ENCODE peak calls at places on chromosomes 6 and 20, in five cellular contexts. J is PC-9, E is neuronal stem cell, G is uterus, Q is body of pancreas. F is an unnamed sample.

GRCh38 chr6:113412589-113413367 is 444.4 kb upstream of the MARCKS start:
- DNase-seq in E (no peak), Q (no peak), G (no peak), J (no peak), F (no peak)

GRCh38 chr20:44527716-44528199 is 5.9 kb upstream of the SERINC3 start:
- DNase-seq in J (no peak), E (no peak), Q (no peak), G (no peak), F (no peak)

GRCh38 chr20:38806855-38807655 is 1.6 kb downstream of the PPP1R16B start:
- DNase-seq in Q (no peak), J (no peak), E (no peak), G (no peak), F (no peak)

GRCh38 chr6:170051229-170052172 is 239.4 kb downstream of the DLL1 start:
- DNase-seq in J (no peak), E (no peak), Q (peak; percentile 8), G (no peak), F (peak; percentile 48)

GRCh38 chr6:27825025-27825823 is 87.0 kb downstream of the OR2B2 start:
- DNase-seq in E (no peak), Q (no peak), G (no peak), J (no peak), F (no peak)

GRCh38 chr6:109349419-109349987 is 32.8 kb downstream of the CD164 start:
- DNase-seq in E (no peak), Q (peak; percentile 61), J (peak; percentile 91), G (no peak), F (no peak)

GRCh38 chr6:3743541-3743940 is 8.0 kb downstream of the PXDC1 start:
- DNase-seq in G (peak; percentile 23), Q (no peak), E (no peak), J (no peak), F (no peak)

GRCh38 chr6:77456531-77457248 is 6.6 kb downstream of the HTR1B start:
- DNase-seq in E (no peak), G (no peak), J (no peak), Q (no peak), F (no peak)

GRCh38 chr6:15755555-15755954 is 92.7 kb upstream of the DTNBP1 start:
- DNase-seq in Q (no peak), E (no peak), G (no peak), J (peak; percentile 27), F (no peak)

GRCh38 chr20:50283922-50284810 is 93.5 kb downstream of the CEBPB start:
- DNase-seq in J (peak; percentile 90), Q (peak; percentile 69), G (no peak), E (no peak), F (peak; percentile 84)

GRCh38 chr20:44650777-44651493 is 564 bp downstream of the ADA start:
- DNase-seq in Q (no peak), J (no peak), G (no peak), E (no peak), F (peak; percentile 42)

GRCh38 chr6:37131104-37131959 is 38.6 kb upstream of the PIM1 start:
- DNase-seq in Q (no peak), G (peak; percentile 84), E (no peak), J (peak; percentile 73), F (peak; percentile 82)

GRCh38 chr6:54861846-54862616 is 15.5 kb downstream of the FAM83B start:
- DNase-seq in Q (no peak), G (no peak), E (no peak), J (no peak), F (no peak)

GRCh38 chr20:35002426-35003210 is 47.0 kb downstream of the MYH7B start:
- DNase-seq in E (no peak), Q (no peak), G (no peak), J (no peak), F (no peak)

GRCh38 chr6:13765570-13765969 is 48.8 kb downstream of the MCUR1 start:
- DNase-seq in Q (no peak), G (no peak), J (peak; percentile 42), E (no peak), F (no peak)

GRCh38 chr20:5845686-5846651 is 95.8 kb downstream of the SHLD1 start:
- DNase-seq in Q (no peak), J (no peak), E (no peak), G (no peak), F (no peak)

GRCh38 chr20:50587291-50587961 is 77.2 kb downstream of the PTPN1 start:
- DNase-seq in G (no peak), J (no peak), Q (no peak), E (no peak), F (peak; percentile 64)

GRCh38 chr20:19453781-19454310 is 241.4 kb downstream of the SLC24A3 start:
- DNase-seq in J (no peak), E (no peak), G (peak; percentile 33), Q (no peak), F (no peak)

GRCh38 chr6:147507162-147508072 is 1.1 kb upstream of the SAMD5 start:
- DNase-seq in G (peak; percentile 18), Q (no peak), J (no peak), E (peak; percentile 30), F (peak; percentile 47)

GRCh38 chr6:102841055-102841454 is 1447.5 kb downstream of the GRIK2 start:
- DNase-seq in J (no peak), E (no peak), G (no peak), Q (no peak), F (no peak)

GRCh38 chr6:168165373-168165772 is 86.4 kb upstream of the FRMD1 start:
- DNase-seq in G (peak; percentile 73), E (no peak), J (no peak), Q (no peak), F (no peak)

GRCh38 chr6:113329942-113330897 is 526.9 kb upstream of the MARCKS start:
- DNase-seq in G (no peak), Q (no peak), J (peak; percentile 26), E (no peak), F (no peak)

GRCh38 chr20:17525650-17526049 is 5.5 kb downstream of the BFSP1 start:
- DNase-seq in J (peak; percentile 49), Q (peak; percentile 29), E (no peak), G (no peak), F (no peak)

GRCh38 chr20:18719426-18719825 is 94.2 kb upstream of the SCP2D1 start:
- DNase-seq in E (no peak), G (no peak), J (no peak), Q (no peak), F (no peak)

GRCh38 chr6:14903176-14904088 is 342.4 kb upstream of the JARID2 start:
- DNase-seq in E (no peak), Q (no peak), J (no peak), G (no peak), F (no peak)

GRCh38 chr6:107154131-107154906 is 39.0 kb upstream of the BEND3 start:
- DNase-seq in Q (peak; percentile 49), E (peak; percentile 56), G (no peak), J (no peak), F (no peak)

GRCh38 chr6:103983000-103983399 is 876.7 kb downstream of the HACE1 start:
- DNase-seq in E (no peak), Q (no peak), J (no peak), G (no peak), F (no peak)

GRCh38 chr6:118029967-118030366 is 122.9 kb downstream of the SLC35F1 start:
- DNase-seq in J (no peak), E (no peak), Q (no peak), G (no peak), F (no peak)

GRCh38 chr20:19601133-19601810 is 156.8 kb upstream of the RIN2 start:
- DNase-seq in Q (no peak), G (no peak), E (no peak), J (no peak), F (no peak)

GRCh38 chr6:112038268-112038667 is 15.6 kb upstream of the CCN6 start:
- DNase-seq in G (peak; percentile 38), E (no peak), Q (no peak), J (no peak), F (peak; percentile 70)

GRCh38 chr6:154783229-154783628 is 50.0 kb downstream of the SCAF8 start:
- DNase-seq in J (no peak), Q (no peak), E (no peak), G (no peak), F (no peak)

GRCh38 chr6:154782245-154782644 is 49.0 kb downstream of the SCAF8 start:
- DNase-seq in J (no peak), G (no peak), E (no peak), Q (no peak), F (no peak)

GRCh38 chr6:154791561-154792317 is 58.5 kb downstream of the SCAF8 start:
- DNase-seq in E (no peak), J (no peak), G (no peak), Q (no peak), F (no peak)

GRCh38 chr6:154786144-154786868 is 53.1 kb downstream of the SCAF8 start:
- DNase-seq in E (no peak), J (no peak), Q (no peak), G (no peak), F (no peak)
- H3K9me3 ChIP-seq in E (no peaks in the 10 kb centered on the region), J (no peaks in the 10 kb centered on the region), Q (no peaks in the 10 kb centered on the region), G (no peaks in the 10 kb centered on the region), F (no peaks in the 10 kb centered on the region)

GRCh38 chr6:7172605-7173185 is 64.9 kb downstream of the RREB1 start:
- DNase-seq in Q (no peak), J (no peak), E (no peak), G (no peak), F (peak; percentile 64)
- H3K27ac ChIP-seq in Q (peak overlapping the region; percentile 76), J (no peak overlapping the region), E (no peak overlapping the region), G (peak overlapping the region; percentile 14), F (peak overlapping the region; percentile 79)

DNA sequence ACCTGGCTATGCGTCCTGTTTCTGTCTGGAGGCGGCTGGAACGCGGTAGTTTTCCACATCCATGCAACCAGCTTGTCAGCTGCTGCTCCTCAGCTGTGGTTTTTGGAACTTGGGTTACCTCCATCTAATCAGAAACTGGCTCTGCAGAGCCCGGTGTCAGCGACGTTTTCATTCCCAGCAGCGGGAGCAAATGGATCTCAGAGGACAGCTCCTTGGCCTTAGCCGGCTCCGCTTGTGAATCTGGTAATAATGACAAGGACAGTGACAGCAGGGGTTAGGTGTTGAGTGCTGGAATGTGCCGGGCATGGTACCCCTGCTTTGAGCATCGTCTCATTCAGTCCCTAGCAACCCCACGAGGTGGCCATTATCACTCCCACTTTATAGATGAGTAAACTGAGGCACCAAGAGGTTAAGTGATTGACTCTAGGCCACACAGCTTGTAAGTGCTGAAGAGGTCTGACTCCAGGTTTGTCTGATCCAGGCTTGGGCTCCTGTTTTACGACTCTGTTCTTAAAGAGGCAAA is 1.3 kb downstream of the SLCO4A1 start:
- DNase-seq in J (no peak), E (no peak), Q (no peak), G (no peak), F (no peak)
- H3K4me3 ChIP-seq in J (peak overlapping the region; percentile 97), E (no peak overlapping the region), Q (no peak overlapping the region), G (peak overlapping the region; percentile 41), F (peak overlapping the region; percentile 76)

DNA sequence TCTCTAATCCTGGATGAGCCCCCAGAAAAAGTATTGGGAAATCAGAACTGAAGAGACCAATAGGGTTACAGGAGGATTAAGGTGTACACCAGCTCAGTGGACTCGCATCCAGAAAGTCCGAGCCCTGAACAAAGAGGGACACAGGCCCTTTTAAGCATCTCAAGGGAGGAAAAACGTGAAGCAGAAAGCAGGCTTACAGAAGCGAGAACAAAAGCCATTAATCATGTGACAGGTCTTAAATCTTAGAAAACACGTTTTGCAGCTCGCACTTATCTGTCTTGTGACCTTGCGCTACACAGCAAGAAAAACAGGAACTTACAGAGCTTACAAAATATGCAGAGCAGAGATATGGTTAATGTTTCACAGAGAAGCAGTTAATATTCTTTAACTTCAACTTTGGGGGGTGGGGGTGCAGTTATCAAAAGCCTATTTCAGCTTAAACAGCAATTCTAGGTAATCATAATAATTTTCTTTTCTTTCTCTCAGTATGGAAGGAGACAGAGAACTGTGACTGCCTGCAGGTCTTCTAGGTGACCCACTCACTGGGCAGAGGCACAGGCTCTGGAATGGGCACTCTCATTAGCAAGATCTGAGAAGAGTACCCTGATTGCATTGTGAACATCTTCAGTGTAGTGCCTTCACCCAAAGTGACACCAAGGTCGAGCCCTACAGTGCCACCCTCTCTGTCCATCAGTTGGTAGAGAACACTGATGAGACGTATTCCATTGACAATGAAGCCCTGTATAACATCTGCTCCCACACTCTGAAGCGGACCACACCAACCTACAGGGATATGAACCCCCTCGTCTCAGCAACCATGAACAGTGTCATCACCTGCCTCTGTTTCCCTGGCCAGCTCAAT is 65.0 kb upstream of the MOCS1 start:
- DNase-seq in E (no peak), J (no peak), G (no peak), Q (no peak), F (no peak)
- H3K9me3 ChIP-seq in E (peaks cover 10% of the 10 kb centered on the region), J (no peaks in the 10 kb centered on the region), G (no peaks in the 10 kb centered on the region), Q (no peaks in the 10 kb centered on the region), F (no peaks in the 10 kb centered on the region)

F was measured in psoas muscle.